ENCODE peak calls at places on chromosomes 11 and 22, in ten cellular contexts. Y is spleen; W is BE2C; K is Peyer's patch; D is neural progenitor cell; B is ovary; F is CD8-positive, alpha-beta T cell; I is right lobe of liver; J is tibial artery; P is brain microvascular endothelial cell. T is an unnamed sample.

GRCh38 chr11:13629752-13630151 is 38.7 kb upstream of the FAR1 start:
- DNase-seq in Y (no peak), W (no peak), K (no peak), D (no peak), B (no peak), F (no peak), I (no peak), J (no peak), P (no peak), T (no peak)

GRCh38 chr11:134949716-134950115 is 537.7 kb upstream of the B3GAT1 start:
- DNase-seq in Y (no peak), W (no peak), K (no peak), D (no peak), B (no peak), F (no peak), I (no peak), J (no peak), P (peak; percentile 40), T (no peak)

GRCh38 chr11:117816846-117817212 is 7.7 kb downstream of the FXYD2 start:
- DNase-seq in Y (no peak), W (peak; percentile 66), K (peak; percentile 38), D (no peak), B (no peak), F (no peak), I (no peak), J (no peak), P (no peak), T (no peak)

GRCh38 chr11:9046376-9046775 is 42.6 kb upstream of the NRIP3 start:
- DNase-seq in Y (no peak), W (no peak), K (no peak), D (no peak), B (no peak), F (no peak), I (peak; percentile 16), J (no peak), P (no peak), T (peak; percentile 11)

GRCh38 chr11:3159296-3160190 is 5.6 kb downstream of the OSBPL5 start:
- DNase-seq in Y (peak; percentile 69), W (peak; percentile 65), K (no peak), D (peak; percentile 44), B (peak; percentile 68), F (no peak), I (no peak), J (peak; percentile 91), P (no peak), T (no peak)

GRCh38 chr11:62201376-62201775 is 7.1 kb upstream of the SCGB2A1 start:
- DNase-seq in Y (no peak), W (no peak), K (no peak), D (no peak), B (no peak), F (no peak), I (no peak), J (no peak), P (no peak), T (no peak)

GRCh38 chr11:68772936-68773335 is 21.6 kb upstream of the TESMIN start:
- DNase-seq in Y (no peak), W (no peak), K (no peak), D (no peak), B (no peak), F (no peak), I (no peak), J (no peak), P (no peak), T (no peak)

GRCh38 chr22:22787151-22787550 is 100.5 kb upstream of the IGLL5 start:
- DNase-seq in Y (no peak), W (no peak), K (no peak), D (no peak), B (no peak), F (no peak), I (no peak), J (no peak), P (no peak), T (no peak)

GRCh38 chr11:125916683-125917337 is 12.5 kb downstream of the DDX25 start:
- DNase-seq in Y (no peak), W (no peak), K (no peak), D (no peak), B (no peak), F (no peak), I (no peak), J (no peak), P (no peak), T (no peak)

GRCh38 chr11:6062691-6063358 is 32.3 kb upstream of the OR56A1 start:
- DNase-seq in Y (no peak), W (no peak), K (no peak), D (no peak), B (no peak), F (no peak), I (no peak), J (no peak), P (no peak), T (no peak)

GRCh38 chr11:11760838-11761237 is 80.9 kb upstream of the USP47 start:
- DNase-seq in Y (no peak), W (no peak), K (no peak), D (no peak), B (no peak), F (no peak), I (no peak), J (no peak), P (no peak), T (no peak)

GRCh38 chr11:67629386-67630229 is at the start of gene NUDT8:
- DNase-seq in Y (peak; percentile 98), W (peak; percentile 81), K (peak; percentile 86), D (peak; percentile 94), B (peak; percentile 84), F (peak; percentile 92), I (peak; percentile 87), J (peak; percentile 88), P (peak; percentile 54), T (peak; percentile 78)

GRCh38 chr11:96235725-96236124 is 107.3 kb downstream of the MAML2 start:
- DNase-seq in Y (no peak), W (no peak), K (no peak), D (no peak), B (no peak), F (no peak), I (no peak), J (no peak), P (no peak), T (peak; percentile 92)

GRCh38 chr11:130180491-130180890 is 20.9 kb downstream of the ST14 start:
- DNase-seq in Y (no peak), W (no peak), K (no peak), D (no peak), B (no peak), F (no peak), I (no peak), J (no peak), P (no peak), T (no peak)

GRCh38 chr11:104328514-104328912 is 164.6 kb upstream of the PDGFD start:
- DNase-seq in Y (no peak), W (peak; percentile 28), K (no peak), D (no peak), B (no peak), F (no peak), I (no peak), J (no peak), P (no peak), T (no peak)

GRCh38 chr22:38852522-38852921 is 8.7 kb upstream of the NPTXR start:
- DNase-seq in Y (no peak), W (no peak), K (no peak), D (no peak), B (no peak), F (no peak), I (no peak), J (no peak), P (no peak), T (no peak)

GRCh38 chr11:93648168-93648567 is 13.3 kb upstream of the CEP295 start:
- DNase-seq in Y (no peak), W (peak; percentile 16), K (no peak), D (peak; percentile 53), B (no peak), F (no peak), I (no peak), J (no peak), P (peak; percentile 16), T (peak; percentile 25)

GRCh38 chr11:67367014-67367835 is 6.2 kb downstream of the CLCF1 start:
- DNase-seq in Y (peak; percentile 85), W (no peak), K (no peak), D (no peak), B (peak; percentile 64), F (no peak), I (no peak), J (no peak), P (no peak), T (peak; percentile 46)

GRCh38 chr11:132300283-132300682 is 929.9 kb downstream of the NTM start:
- DNase-seq in Y (no peak), W (no peak), K (no peak), D (peak; percentile 29), B (no peak), F (no peak), I (no peak), J (no peak), P (peak; percentile 22), T (no peak)
- TF ChIP-seq CTCF in Y (no peak), W (peak; percentile 13), K (no peak), D (peak; percentile 54), B (no peak), F (no peak), I (peak; percentile 24), J (no peak), P (peak; percentile 74), T (peak; percentile 7)

GRCh38 chr22:27581241-27581640 is 220.3 kb downstream of the MN1 start:
- DNase-seq in Y (peak; percentile 25), W (no peak), K (no peak), D (no peak), B (no peak), F (no peak), I (no peak), J (no peak), P (no peak), T (no peak)
- H3K4me3 ChIP-seq in Y (no peak overlapping the region), W (no peak overlapping the region), K (no peak overlapping the region), D (no peak overlapping the region), B (no peak overlapping the region), F (no peak overlapping the region), I (no peak overlapping the region), J (no peak overlapping the region), P (no peak overlapping the region), T (no peak overlapping the region)

GRCh38 chr11:107009190-107009589 is 9.1 kb downstream of the GUCY1A2 start:
- DNase-seq in Y (no peak), W (no peak), K (no peak), D (no peak), B (no peak), F (no peak), I (no peak), J (no peak), P (no peak), T (no peak)
- TF ChIP-seq CTCF in Y (no peak), W (no peak), K (no peak), D (no peak), B (no peak), F (no peak), I (no peak), J (no peak), P (no peak), T (no peak)

DNA sequence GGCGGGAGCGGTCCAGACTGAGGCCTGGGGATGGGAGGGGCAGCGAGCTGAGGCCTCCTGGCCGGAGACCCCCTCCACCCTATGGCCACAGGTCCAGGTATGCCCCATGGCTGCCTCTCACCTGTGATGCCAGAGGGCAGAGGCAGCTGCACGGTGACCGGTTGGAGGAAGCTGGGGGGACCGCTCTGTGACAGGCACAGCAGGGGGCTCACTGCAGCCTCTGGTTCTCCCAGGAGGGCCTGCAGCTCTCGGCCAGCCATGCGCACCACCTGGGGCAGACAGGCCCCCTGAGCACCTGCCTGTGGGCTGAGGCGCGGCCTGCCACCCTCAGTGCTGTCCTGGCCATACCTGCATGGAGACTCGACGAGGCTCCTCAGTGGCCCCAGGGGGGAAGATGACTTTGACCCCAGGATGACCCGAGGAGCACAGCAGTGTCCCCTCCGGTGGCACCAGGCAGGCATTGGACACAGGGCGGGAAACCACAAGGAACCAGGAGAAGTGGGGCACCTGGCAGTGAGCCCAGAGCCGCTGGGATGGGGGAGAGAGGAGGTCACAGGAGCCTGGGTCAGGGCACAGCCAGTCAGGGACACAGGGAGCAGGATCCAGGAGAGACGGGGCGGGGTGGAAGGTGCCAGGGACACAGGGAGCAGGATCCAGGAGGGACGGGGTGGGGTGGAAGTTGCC is 3.2 kb upstream of the SLC25A22 start:
- DNase-seq in Y (no peak), W (no peak), K (no peak), D (no peak), B (no peak), F (no peak), I (no peak), J (no peak), P (no peak), T (no peak)
- H3K4me3 ChIP-seq in Y (no peak overlapping the region), W (no peak overlapping the region), K (no peak overlapping the region), D (no peak overlapping the region), B (no peak overlapping the region), F (no peak overlapping the region), I (no peak overlapping the region), J (no peak overlapping the region), P (no peak overlapping the region), T (no peak overlapping the region)